ENCODE peak calls at places on chromosomes 12 and 14, in seven cellular contexts. O, J, E, L, K, B and A are unnamed samples.

GRCh38 chr14:77303417-77304156 is 17.1 kb downstream of the POMT2 start:
- DNase-seq in O (no peak), B (no peak), J (peak), K (no peak), L (peak), E (peak), A (no peak)

GRCh38 chr14:25111061-25111601 is 61.2 kb upstream of the STXBP6 start:
- DNase-seq in E (peak), L (peak), O (no peak), K (no peak), J (peak), B (no peak), A (no peak)

GRCh38 chr12:107847430-107847829 is 72.9 kb downstream of the ASCL4 start:
- DNase-seq in O (no peak), E (peak), K (no peak), J (no peak), L (peak), B (no peak), A (no peak)

GRCh38 chr14:89481167-89481566 is 64.1 kb upstream of the FOXN3 start:
- DNase-seq in O (no peak), K (no peak), E (no peak), B (peak), J (no peak), L (no peak), A (no peak)

GRCh38 chr14:42113358-42114070 is 506.8 kb downstream of the LRFN5 start:
- DNase-seq in O (no peak), B (no peak), K (peak), J (no peak), E (no peak), L (no peak), A (no peak)

GRCh38 chr12:111034148-111034910 is 114.0 kb upstream of the MYL2 start:
- DNase-seq in B (no peak), O (peak), L (no peak), E (no peak), K (no peak), J (peak), A (no peak)

GRCh38 chr12:94140556-94140955 is 7.8 kb upstream of the PLXNC1 start:
- DNase-seq in L (no peak), E (peak), B (no peak), J (no peak), K (peak), O (peak), A (no peak)

GRCh38 chr12:77152623-77153193 is 87.3 kb upstream of the E2F7 start:
- DNase-seq in J (peak), B (no peak), K (no peak), O (no peak), L (peak), E (peak), A (no peak)

GRCh38 chr14:93832665-93833064 is 44.4 kb upstream of the PRIMA1 start:
- DNase-seq in O (no peak), K (no peak), L (no peak), B (no peak), J (no peak), E (no peak), A (no peak)

GRCh38 chr14:88322505-88323085 is 474 bp downstream of the KCNK10 start:
- DNase-seq in L (peak), O (no peak), B (no peak), J (peak), E (no peak), K (no peak), A (no peak)

GRCh38 chr12:81300454-81300853 is 222.6 kb downstream of the ACSS3 start:
- DNase-seq in O (no peak), E (no peak), L (no peak), J (no peak), B (no peak), K (no peak), A (no peak)

GRCh38 chr12:11820476-11820875 is 171.0 kb downstream of the ETV6 start:
- DNase-seq in O (no peak), B (no peak), K (no peak), E (no peak), J (no peak), L (no peak), A (no peak)

GRCh38 chr12:69684472-69684871 is 14.6 kb downstream of the BEST3 start:
- DNase-seq in K (no peak), O (no peak), J (no peak), B (no peak), E (no peak), L (no peak), A (no peak)

GRCh38 chr12:89016970-89017778 is 335.1 kb downstream of the DUSP6 start:
- DNase-seq in L (peak), E (peak), O (peak), K (no peak), J (peak), B (peak), A (no peak)

GRCh38 chr12:6614513-6615177 is 7.5 kb upstream of the CHD4 start:
- DNase-seq in L (no peak), O (no peak), J (no peak), K (no peak), E (no peak), B (no peak), A (no peak)

GRCh38 chr12:75760481-75761324 is 249.3 kb upstream of the KRR1 start:
- DNase-seq in L (no peak), B (no peak), K (no peak), J (no peak), E (no peak), O (no peak), A (no peak)

GRCh38 chr14:80475074-80475473 is 263.8 kb upstream of the DIO2 start:
- DNase-seq in B (no peak), J (peak), E (peak), L (peak), K (no peak), O (no peak), A (no peak)

GRCh38 chr12:117144599-117144998 is 45.4 kb upstream of the TESC start:
- DNase-seq in J (no peak), O (no peak), E (no peak), K (no peak), B (no peak), L (no peak), A (no peak)

GRCh38 chr14:24734917-24735500 is 101.0 kb upstream of the GZMB start:
- DNase-seq in O (peak), K (no peak), L (peak), E (peak), J (peak), B (no peak), A (no peak)

GRCh38 chr12:46559311-46559710 is 186.7 kb upstream of the SLC38A2 start:
- DNase-seq in K (no peak), O (no peak), J (no peak), E (no peak), L (peak), B (no peak), A (no peak)

GRCh38 chr14:98952595-98953325 is 319.2 kb downstream of the BCL11B start:
- DNase-seq in B (no peak), L (peak), O (no peak), E (peak), K (no peak), J (peak), A (no peak)

GRCh38 chr14:38022775-38023174 is 184.9 kb upstream of the SSTR1 start:
- DNase-seq in B (no peak), O (no peak), E (no peak), L (no peak), J (no peak), K (no peak), A (no peak)

GRCh38 chr12:80655751-80656150 is 51.7 kb upstream of the MYF6 start:
- DNase-seq in O (no peak), K (no peak), E (no peak), B (no peak), L (peak), J (peak), A (no peak)

GRCh38 chr12:15863258-15863835 is 18.8 kb upstream of the STRAP start:
- DNase-seq in E (no peak), B (no peak), O (peak), L (no peak), K (no peak), J (no peak), A (no peak)

GRCh38 chr12:64781374-64782029 is 22.3 kb upstream of the GNS start:
- DNase-seq in J (no peak), B (no peak), K (no peak), L (no peak), E (no peak), O (no peak), A (no peak)

GRCh38 chr14:73272393-73272792 is 35.1 kb downstream of the PAPLN start:
- DNase-seq in K (no peak), J (no peak), B (no peak), E (no peak), O (no peak), L (no peak), A (no peak)

GRCh38 chr12:15855646-15856045 is 26.5 kb upstream of the STRAP start:
- DNase-seq in O (no peak), E (peak), K (no peak), B (no peak), L (peak), J (no peak), A (no peak)

GRCh38 chr14:78088941-78089340 is 81.2 kb upstream of the NRXN3 start:
- DNase-seq in O (peak), K (no peak), J (no peak), B (no peak), L (no peak), E (no peak), A (no peak)

GRCh38 chr14:53004976-53005375 is 54.1 kb upstream of the FERMT2 start:
- DNase-seq in E (no peak), B (no peak), J (no peak), O (no peak), K (no peak), L (peak), A (no peak)

GRCh38 chr14:89479802-89480201 is 62.8 kb upstream of the FOXN3 start:
- DNase-seq in J (no peak), O (no peak), B (no peak), L (no peak), E (no peak), K (no peak), A (no peak)

GRCh38 chr14:22820731-22821130 is 5.5 kb upstream of the SLC7A7 start:
- DNase-seq in J (no peak), O (no peak), K (no peak), L (no peak), E (no peak), B (no peak), A (no peak)

GRCh38 chr14:50943261-50943942 is 881 bp downstream of the PYGL start:
- DNase-seq in E (peak), O (peak), L (peak), K (peak), B (peak), J (peak), A (no peak)

GRCh38 chr12:55931317-55931779 is 386 bp downstream of the DGKA start:
- DNase-seq in E (peak), O (no peak), J (peak), K (no peak), B (no peak), L (no peak), A (no peak)